ENCODE peak calls at places on chromosome 16, in seven cellular contexts. One of them, this sample, is unnamed.

GRCh38 chr16:56789360-56789759 is 59.4 kb downstream of the NUP93 start:
- DNase-seq in Calu3: peak; percentile 59
- DNase-seq in activated T-helper 1 cell treated with Interleukin-2 at 50 U/mL for 16 hours: no peak
- DNase-seq in tibial artery: no peak
- DNase-seq in NCI-H1694 treated with DMSO at 0.1 percent for 48 hours: peak; percentile 54
- DNase-seq in EL: peak; percentile 30
- DNase-seq in bronchial epithelial cell: peak; percentile 60
- DNase-seq in this sample: no peak

GRCh38 chr16:73071131-73071940 is 23.4 kb upstream of the ZFHX3 start:
- DNase-seq in activated T-helper 1 cell treated with Interleukin-2 at 50 U/mL for 16 hours: no peak
- DNase-seq in Calu3: peak; percentile 56
- DNase-seq in EL: peak; percentile 29
- DNase-seq in tibial artery: no peak
- DNase-seq in bronchial epithelial cell: no peak
- DNase-seq in NCI-H1694 treated with DMSO at 0.1 percent for 48 hours: no peak
- DNase-seq in this sample: peak; percentile 67

GRCh38 chr16:70715860-70716357 is 30.1 kb upstream of the MTSS2 start:
- DNase-seq in bronchial epithelial cell: no peak
- DNase-seq in NCI-H1694 treated with DMSO at 0.1 percent for 48 hours: peak; percentile 61
- DNase-seq in tibial artery: no peak
- DNase-seq in EL: peak; percentile 60
- DNase-seq in Calu3: no peak
- DNase-seq in activated T-helper 1 cell treated with Interleukin-2 at 50 U/mL for 16 hours: no peak
- DNase-seq in this sample: no peak

GRCh38 chr16:84949776-84950436 is 61.4 kb downstream of the ZDHHC7 start:
- DNase-seq in activated T-helper 1 cell treated with Interleukin-2 at 50 U/mL for 16 hours: no peak
- DNase-seq in tibial artery: no peak
- DNase-seq in EL: no peak
- DNase-seq in bronchial epithelial cell: no peak
- DNase-seq in Calu3: no peak
- DNase-seq in NCI-H1694 treated with DMSO at 0.1 percent for 48 hours: no peak
- DNase-seq in this sample: no peak

GRCh38 chr16:57893559-57894389 is 77.2 kb downstream of the CNGB1 start:
- DNase-seq in EL: peak; percentile 96
- DNase-seq in activated T-helper 1 cell treated with Interleukin-2 at 50 U/mL for 16 hours: no peak
- DNase-seq in tibial artery: no peak
- DNase-seq in bronchial epithelial cell: peak; percentile 99
- DNase-seq in Calu3: peak; percentile 85
- DNase-seq in NCI-H1694 treated with DMSO at 0.1 percent for 48 hours: no peak
- DNase-seq in this sample: no peak

GRCh38 chr16:85621698-85622433 is 8.7 kb downstream of the GSE1 start:
- DNase-seq in Calu3: peak; percentile 88
- DNase-seq in EL: no peak
- DNase-seq in activated T-helper 1 cell treated with Interleukin-2 at 50 U/mL for 16 hours: no peak
- DNase-seq in tibial artery: no peak
- DNase-seq in bronchial epithelial cell: no peak
- DNase-seq in NCI-H1694 treated with DMSO at 0.1 percent for 48 hours: no peak
- DNase-seq in this sample: no peak

GRCh38 chr16:80346160-80346632 is 194.6 kb upstream of the DYNLRB2 start:
- DNase-seq in tibial artery: no peak
- DNase-seq in NCI-H1694 treated with DMSO at 0.1 percent for 48 hours: no peak
- DNase-seq in Calu3: no peak
- DNase-seq in bronchial epithelial cell: no peak
- DNase-seq in EL: no peak
- DNase-seq in activated T-helper 1 cell treated with Interleukin-2 at 50 U/mL for 16 hours: no peak
- DNase-seq in this sample: no peak

GRCh38 chr16:48451323-48451722 is 66.1 kb upstream of the SIAH1 start:
- DNase-seq in Calu3: no peak
- DNase-seq in EL: no peak
- DNase-seq in bronchial epithelial cell: no peak
- DNase-seq in tibial artery: no peak
- DNase-seq in NCI-H1694 treated with DMSO at 0.1 percent for 48 hours: no peak
- DNase-seq in activated T-helper 1 cell treated with Interleukin-2 at 50 U/mL for 16 hours: no peak
- DNase-seq in this sample: no peak

GRCh38 chr16:58733248-58733670 is 857 bp downstream of the GOT2 start:
- DNase-seq in bronchial epithelial cell: peak; percentile 25
- DNase-seq in tibial artery: no peak
- DNase-seq in NCI-H1694 treated with DMSO at 0.1 percent for 48 hours: no peak
- DNase-seq in activated T-helper 1 cell treated with Interleukin-2 at 50 U/mL for 16 hours: no peak
- DNase-seq in Calu3: no peak
- DNase-seq in EL: peak; percentile 18
- DNase-seq in this sample: no peak

GRCh38 chr16:85490971-85491771 is 122.0 kb upstream of the GSE1 start:
- DNase-seq in EL: no peak
- DNase-seq in activated T-helper 1 cell treated with Interleukin-2 at 50 U/mL for 16 hours: no peak
- DNase-seq in bronchial epithelial cell: no peak
- DNase-seq in tibial artery: no peak
- DNase-seq in NCI-H1694 treated with DMSO at 0.1 percent for 48 hours: peak; percentile 39
- DNase-seq in Calu3: peak; percentile 35
- DNase-seq in this sample: no peak

GRCh38 chr16:23765933-23766332 is 11.1 kb downstream of the CHP2 start:
- DNase-seq in EL: no peak
- DNase-seq in bronchial epithelial cell: no peak
- DNase-seq in Calu3: no peak
- DNase-seq in activated T-helper 1 cell treated with Interleukin-2 at 50 U/mL for 16 hours: no peak
- DNase-seq in tibial artery: no peak
- DNase-seq in NCI-H1694 treated with DMSO at 0.1 percent for 48 hours: no peak
- DNase-seq in this sample: no peak

GRCh38 chr16:89534147-89534788 is 26.1 kb downstream of the SPG7 start:
- DNase-seq in Calu3: no peak
- DNase-seq in EL: no peak
- DNase-seq in activated T-helper 1 cell treated with Interleukin-2 at 50 U/mL for 16 hours: peak; percentile 19
- DNase-seq in tibial artery: peak; percentile 64
- DNase-seq in NCI-H1694 treated with DMSO at 0.1 percent for 48 hours: no peak
- DNase-seq in bronchial epithelial cell: peak; percentile 4
- DNase-seq in this sample: no peak

GRCh38 chr16:23959069-23959800 is 123.5 kb downstream of the PRKCB start:
- DNase-seq in Calu3: no peak
- DNase-seq in bronchial epithelial cell: no peak
- DNase-seq in NCI-H1694 treated with DMSO at 0.1 percent for 48 hours: no peak
- DNase-seq in activated T-helper 1 cell treated with Interleukin-2 at 50 U/mL for 16 hours: no peak
- DNase-seq in tibial artery: no peak
- DNase-seq in EL: no peak
- DNase-seq in this sample: peak; percentile 26

GRCh38 chr16:84379731-84380369 is 11.5 kb downstream of the ATP2C2 start:
- DNase-seq in tibial artery: no peak
- DNase-seq in NCI-H1694 treated with DMSO at 0.1 percent for 48 hours: no peak
- DNase-seq in EL: no peak
- DNase-seq in activated T-helper 1 cell treated with Interleukin-2 at 50 U/mL for 16 hours: no peak
- DNase-seq in bronchial epithelial cell: peak; percentile 57
- DNase-seq in Calu3: no peak
- DNase-seq in this sample: no peak

GRCh38 chr16:57091200-57091989 is 988 bp upstream of the CPNE2 start:
- DNase-seq in tibial artery: peak; percentile 63
- DNase-seq in activated T-helper 1 cell treated with Interleukin-2 at 50 U/mL for 16 hours: no peak
- DNase-seq in bronchial epithelial cell: peak; percentile 41
- DNase-seq in Calu3: peak; percentile 18
- DNase-seq in EL: peak; percentile 73
- DNase-seq in NCI-H1694 treated with DMSO at 0.1 percent for 48 hours: no peak
- DNase-seq in this sample: no peak

GRCh38 chr16:4306439-4307214 is 9.2 kb upstream of the GLIS2 start:
- DNase-seq in activated T-helper 1 cell treated with Interleukin-2 at 50 U/mL for 16 hours: peak; percentile 32
- DNase-seq in EL: no peak
- DNase-seq in bronchial epithelial cell: no peak
- DNase-seq in NCI-H1694 treated with DMSO at 0.1 percent for 48 hours: no peak
- DNase-seq in tibial artery: no peak
- DNase-seq in Calu3: no peak
- DNase-seq in this sample: no peak

GRCh38 chr16:69311533-69312388 is 611 bp downstream of the VPS4A start:
- DNase-seq in bronchial epithelial cell: peak; percentile 42
- DNase-seq in activated T-helper 1 cell treated with Interleukin-2 at 50 U/mL for 16 hours: peak; percentile 19
- DNase-seq in NCI-H1694 treated with DMSO at 0.1 percent for 48 hours: no peak
- DNase-seq in tibial artery: no peak
- DNase-seq in Calu3: peak; percentile 58
- DNase-seq in EL: peak; percentile 42
- DNase-seq in this sample: no peak

GRCh38 chr16:2787406-2787805 is at the start of gene PRSS33:
- DNase-seq in activated T-helper 1 cell treated with Interleukin-2 at 50 U/mL for 16 hours: no peak
- DNase-seq in NCI-H1694 treated with DMSO at 0.1 percent for 48 hours: no peak
- DNase-seq in EL: no peak
- DNase-seq in tibial artery: no peak
- DNase-seq in Calu3: peak; percentile 50
- DNase-seq in bronchial epithelial cell: no peak
- DNase-seq in this sample: no peak

GRCh38 chr16:3431779-3432219 is 11.5 kb downstream of the ZNF597 start:
- DNase-seq in bronchial epithelial cell: no peak
- DNase-seq in Calu3: no peak
- DNase-seq in NCI-H1694 treated with DMSO at 0.1 percent for 48 hours: no peak
- DNase-seq in activated T-helper 1 cell treated with Interleukin-2 at 50 U/mL for 16 hours: peak; percentile 23
- DNase-seq in tibial artery: peak; percentile 24
- DNase-seq in EL: peak; percentile 17
- DNase-seq in this sample: no peak

GRCh38 chr16:10871157-10871991 is 5.6 kb upstream of the CIITA start:
- DNase-seq in EL: peak; percentile 95
- DNase-seq in Calu3: peak; percentile 95
- DNase-seq in tibial artery: peak; percentile 43
- DNase-seq in bronchial epithelial cell: peak; percentile 77
- DNase-seq in activated T-helper 1 cell treated with Interleukin-2 at 50 U/mL for 16 hours: no peak
- DNase-seq in NCI-H1694 treated with DMSO at 0.1 percent for 48 hours: peak; percentile 1
- DNase-seq in this sample: no peak

GRCh38 chr16:85569615-85570212 is 43.4 kb upstream of the GSE1 start:
- DNase-seq in Calu3: no peak
- DNase-seq in NCI-H1694 treated with DMSO at 0.1 percent for 48 hours: no peak
- DNase-seq in tibial artery: no peak
- DNase-seq in bronchial epithelial cell: no peak
- DNase-seq in EL: peak; percentile 87
- DNase-seq in activated T-helper 1 cell treated with Interleukin-2 at 50 U/mL for 16 hours: no peak
- DNase-seq in this sample: peak; percentile 10

GRCh38 chr16:84950906-84951305 is 60.4 kb downstream of the ZDHHC7 start:
- DNase-seq in bronchial epithelial cell: no peak
- DNase-seq in activated T-helper 1 cell treated with Interleukin-2 at 50 U/mL for 16 hours: no peak
- DNase-seq in tibial artery: no peak
- DNase-seq in EL: no peak
- DNase-seq in Calu3: peak; percentile 55
- DNase-seq in NCI-H1694 treated with DMSO at 0.1 percent for 48 hours: no peak
- DNase-seq in this sample: no peak

GRCh38 chr16:87963400-87963799 is 12.2 kb downstream of the BANP start:
- DNase-seq in NCI-H1694 treated with DMSO at 0.1 percent for 48 hours: no peak
- DNase-seq in tibial artery: no peak
- DNase-seq in EL: peak; percentile 88
- DNase-seq in bronchial epithelial cell: peak; percentile 89
- DNase-seq in activated T-helper 1 cell treated with Interleukin-2 at 50 U/mL for 16 hours: peak; percentile 33
- DNase-seq in Calu3: no peak
- DNase-seq in this sample: no peak

GRCh38 chr16:84643180-84643583 is 5.1 kb upstream of the KLHL36 start:
- DNase-seq in bronchial epithelial cell: peak; percentile 93
- DNase-seq in tibial artery: peak; percentile 90
- DNase-seq in Calu3: no peak
- DNase-seq in activated T-helper 1 cell treated with Interleukin-2 at 50 U/mL for 16 hours: no peak
- DNase-seq in EL: peak; percentile 96
- DNase-seq in NCI-H1694 treated with DMSO at 0.1 percent for 48 hours: peak; percentile 88
- DNase-seq in this sample: no peak

GRCh38 chr16:13176711-13177110 is 275.3 kb downstream of the SHISA9 start:
- DNase-seq in Calu3: no peak
- DNase-seq in EL: no peak
- DNase-seq in NCI-H1694 treated with DMSO at 0.1 percent for 48 hours: no peak
- DNase-seq in bronchial epithelial cell: no peak
- DNase-seq in tibial artery: no peak
- DNase-seq in activated T-helper 1 cell treated with Interleukin-2 at 50 U/mL for 16 hours: no peak
- DNase-seq in this sample: no peak

GRCh38 chr16:89322381-89323119 is 105.0 kb downstream of the ZNF778 start:
- DNase-seq in EL: peak; percentile 76
- DNase-seq in tibial artery: peak; percentile 59
- DNase-seq in Calu3: no peak
- DNase-seq in activated T-helper 1 cell treated with Interleukin-2 at 50 U/mL for 16 hours: no peak
- DNase-seq in bronchial epithelial cell: peak; percentile 40
- DNase-seq in NCI-H1694 treated with DMSO at 0.1 percent for 48 hours: no peak
- DNase-seq in this sample: no peak

GRCh38 chr16:67459066-67459857 is 21.7 kb downstream of the ATP6V0D1 start:
- DNase-seq in bronchial epithelial cell: no peak
- DNase-seq in activated T-helper 1 cell treated with Interleukin-2 at 50 U/mL for 16 hours: no peak
- DNase-seq in EL: no peak
- DNase-seq in NCI-H1694 treated with DMSO at 0.1 percent for 48 hours: no peak
- DNase-seq in Calu3: no peak
- DNase-seq in tibial artery: no peak
- DNase-seq in this sample: no peak

GRCh38 chr16:70298988-70299938 is at the start of gene DDX19B:
- DNase-seq in Calu3: peak; percentile 86
- DNase-seq in activated T-helper 1 cell treated with Interleukin-2 at 50 U/mL for 16 hours: peak; percentile 34
- DNase-seq in NCI-H1694 treated with DMSO at 0.1 percent for 48 hours: peak; percentile 8
- DNase-seq in tibial artery: peak; percentile 79
- DNase-seq in bronchial epithelial cell: peak; percentile 66
- DNase-seq in EL: peak; percentile 75
- DNase-seq in this sample: peak; percentile 25

GRCh38 chr16:11706180-11706742 is 36.4 kb downstream of the TXNDC11 start:
- DNase-seq in tibial artery: no peak
- DNase-seq in Calu3: no peak
- DNase-seq in NCI-H1694 treated with DMSO at 0.1 percent for 48 hours: no peak
- DNase-seq in bronchial epithelial cell: no peak
- DNase-seq in activated T-helper 1 cell treated with Interleukin-2 at 50 U/mL for 16 hours: no peak
- DNase-seq in EL: no peak
- DNase-seq in this sample: no peak

GRCh38 chr16:61195006-61195405 is 841.2 kb downstream of the CDH8 start:
- DNase-seq in Calu3: no peak
- DNase-seq in bronchial epithelial cell: no peak
- DNase-seq in EL: no peak
- DNase-seq in tibial artery: no peak
- DNase-seq in NCI-H1694 treated with DMSO at 0.1 percent for 48 hours: no peak
- DNase-seq in activated T-helper 1 cell treated with Interleukin-2 at 50 U/mL for 16 hours: no peak
- DNase-seq in this sample: no peak

GRCh38 chr16:31072540-31073072 is 1.4 kb downstream of the ZNF668 start:
- DNase-seq in activated T-helper 1 cell treated with Interleukin-2 at 50 U/mL for 16 hours: no peak
- DNase-seq in NCI-H1694 treated with DMSO at 0.1 percent for 48 hours: no peak
- DNase-seq in Calu3: peak; percentile 41
- DNase-seq in EL: peak; percentile 47
- DNase-seq in bronchial epithelial cell: peak; percentile 41
- DNase-seq in tibial artery: no peak
- DNase-seq in this sample: no peak

GRCh38 chr16:9797306-9797705 is 384.9 kb downstream of the GRIN2A start:
- DNase-seq in tibial artery: no peak
- DNase-seq in Calu3: peak; percentile 80
- DNase-seq in NCI-H1694 treated with DMSO at 0.1 percent for 48 hours: no peak
- DNase-seq in bronchial epithelial cell: peak; percentile 78
- DNase-seq in activated T-helper 1 cell treated with Interleukin-2 at 50 U/mL for 16 hours: no peak
- DNase-seq in EL: peak; percentile 87
- DNase-seq in this sample: no peak

GRCh38 chr16:10576390-10577304 is 3.8 kb downstream of the EMP2 start:
- DNase-seq in NCI-H1694 treated with DMSO at 0.1 percent for 48 hours: no peak
- DNase-seq in EL: no peak
- DNase-seq in Calu3: no peak
- DNase-seq in activated T-helper 1 cell treated with Interleukin-2 at 50 U/mL for 16 hours: no peak
- DNase-seq in tibial artery: no peak
- DNase-seq in bronchial epithelial cell: no peak
- DNase-seq in this sample: no peak

GRCh38 chr16:84085774-84086173 is 31.0 kb downstream of the MBTPS1 start:
- DNase-seq in bronchial epithelial cell: no peak
- DNase-seq in activated T-helper 1 cell treated with Interleukin-2 at 50 U/mL for 16 hours: no peak
- DNase-seq in tibial artery: no peak
- DNase-seq in Calu3: no peak
- DNase-seq in EL: no peak
- DNase-seq in NCI-H1694 treated with DMSO at 0.1 percent for 48 hours: no peak
- DNase-seq in this sample: no peak

GRCh38 chr16:75621170-75621477 is 2.0 kb downstream of the ADAT1 start:
- DNase-seq in bronchial epithelial cell: peak; percentile 51
- DNase-seq in NCI-H1694 treated with DMSO at 0.1 percent for 48 hours: peak; percentile 33
- DNase-seq in EL: peak; percentile 51
- DNase-seq in Calu3: no peak
- DNase-seq in activated T-helper 1 cell treated with Interleukin-2 at 50 U/mL for 16 hours: no peak
- DNase-seq in tibial artery: no peak
- DNase-seq in this sample: no peak

GRCh38 chr16:27945233-27945975 is 118.1 kb downstream of the GSG1L start:
- DNase-seq in NCI-H1694 treated with DMSO at 0.1 percent for 48 hours: peak; percentile 93
- DNase-seq in Calu3: no peak
- DNase-seq in tibial artery: no peak
- DNase-seq in bronchial epithelial cell: no peak
- DNase-seq in EL: no peak
- DNase-seq in activated T-helper 1 cell treated with Interleukin-2 at 50 U/mL for 16 hours: no peak
- DNase-seq in this sample: no peak